ENCODE peak calls at places on chromosomes 12 and 14, in four cellular contexts. One of them, this sample, is unnamed. For H3K79me2 and H3K9me3, the result is how much of the 10 kb centered on the place peaks cover.

GRCh38 chr12:1287446-1287975 is 296.5 kb downstream of the ERC1 start:
- DNase-seq in mammary epithelial cell: no peak
- DNase-seq in HepG2: no peak
- DNase-seq in astrocyte: no peak
- DNase-seq in this sample: no peak

GRCh38 chr12:45745861-45746277 is 16.4 kb downstream of the ARID2 start:
- DNase-seq in HepG2: no peak
- DNase-seq in mammary epithelial cell: peak
- DNase-seq in astrocyte: no peak
- DNase-seq in this sample: peak

GRCh38 chr14:81859071-81859470 is 325.4 kb upstream of the SEL1L start:
- DNase-seq in mammary epithelial cell: no peak
- DNase-seq in astrocyte: no peak
- DNase-seq in HepG2: no peak
- DNase-seq in this sample: no peak

GRCh38 chr12:45974171-45974719 is 16.1 kb downstream of the SCAF11 start:
- DNase-seq in HepG2: no peak
- DNase-seq in mammary epithelial cell: no peak
- DNase-seq in astrocyte: no peak
- DNase-seq in this sample: no peak

GRCh38 chr14:73770977-73771847 is 57.0 kb upstream of the PNMA1 start:
- DNase-seq in mammary epithelial cell: no peak
- DNase-seq in astrocyte: no peak
- DNase-seq in HepG2: no peak
- DNase-seq in this sample: no peak

GRCh38 chr14:57182760-57183503 is 85.8 kb downstream of the EXOC5 start:
- DNase-seq in mammary epithelial cell: peak
- DNase-seq in HepG2: peak
- DNase-seq in astrocyte: no peak
- DNase-seq in this sample: peak

GRCh38 chr12:65308001-65308400 is 29.5 kb downstream of the MSRB3 start:
- DNase-seq in mammary epithelial cell: no peak
- DNase-seq in astrocyte: no peak
- DNase-seq in HepG2: no peak
- DNase-seq in this sample: no peak

GRCh38 chr14:56237398-56237797 is 119.2 kb downstream of the PELI2 start:
- DNase-seq in mammary epithelial cell: no peak
- DNase-seq in astrocyte: no peak
- DNase-seq in HepG2: no peak
- DNase-seq in this sample: no peak

GRCh38 chr14:101473045-101473729 is 88.1 kb upstream of the DIO3 start:
- DNase-seq in mammary epithelial cell: no peak
- DNase-seq in HepG2: no peak
- DNase-seq in astrocyte: no peak
- DNase-seq in this sample: no peak

GRCh38 chr14:90274808-90275454 is 18.6 kb downstream of the PSMC1 start:
- DNase-seq in astrocyte: peak
- DNase-seq in HepG2: no peak
- DNase-seq in mammary epithelial cell: peak
- DNase-seq in this sample: no peak

GRCh38 chr12:111638576-111638975 is 39.5 kb upstream of the ATXN2 start:
- DNase-seq in HepG2: no peak
- DNase-seq in mammary epithelial cell: no peak
- DNase-seq in astrocyte: peak
- DNase-seq in this sample: no peak

GRCh38 chr12:124365726-124366430 is 71.0 kb downstream of the RFLNA start:
- DNase-seq in astrocyte: no peak
- DNase-seq in HepG2: no peak
- DNase-seq in mammary epithelial cell: no peak
- DNase-seq in this sample: no peak

GRCh38 chr14:59273737-59274136 is 85.3 kb downstream of the DAAM1 start:
- DNase-seq in HepG2: no peak
- DNase-seq in mammary epithelial cell: no peak
- DNase-seq in astrocyte: no peak
- DNase-seq in this sample: no peak

GRCh38 chr14:65277027-65277426 is 135.5 kb upstream of the FUT8 start:
- DNase-seq in HepG2: no peak
- DNase-seq in astrocyte: peak
- DNase-seq in mammary epithelial cell: peak
- DNase-seq in this sample: no peak

GRCh38 chr12:1318327-1319031 is 275.9 kb downstream of the FBXL14 start:
- DNase-seq in astrocyte: peak
- DNase-seq in mammary epithelial cell: peak
- DNase-seq in HepG2: no peak
- DNase-seq in this sample: peak

GRCh38 chr12:9106610-9107541 is 8.8 kb downstream of the A2M start:
- DNase-seq in mammary epithelial cell: no peak
- DNase-seq in astrocyte: no peak
- DNase-seq in HepG2: no peak
- DNase-seq in this sample: no peak

GRCh38 chr12:91139264-91139663 is 28.0 kb upstream of the LUM start:
- DNase-seq in HepG2: no peak
- DNase-seq in astrocyte: no peak
- DNase-seq in mammary epithelial cell: no peak
- DNase-seq in this sample: no peak

GRCh38 chr12:104680070-104680469 is 223.3 kb downstream of the CHST11 start:
- DNase-seq in HepG2: peak
- DNase-seq in astrocyte: no peak
- DNase-seq in mammary epithelial cell: no peak
- DNase-seq in this sample: peak

GRCh38 chr12:113231275-113232231 is 10.3 kb downstream of the TPCN1 start:
- DNase-seq in HepG2: peak
- DNase-seq in mammary epithelial cell: peak
- DNase-seq in astrocyte: peak
- DNase-seq in this sample: no peak

GRCh38 chr12:32765906-32766305 is 10.2 kb upstream of the YARS2 start:
- DNase-seq in HepG2: no peak
- DNase-seq in astrocyte: peak
- DNase-seq in mammary epithelial cell: no peak
- DNase-seq in this sample: no peak

GRCh38 chr12:45415393-45415817 is 199.5 kb downstream of the ANO6 start:
- DNase-seq in astrocyte: peak
- DNase-seq in mammary epithelial cell: peak
- DNase-seq in HepG2: peak
- DNase-seq in this sample: no peak

GRCh38 chr14:104729835-104730181 is 5.8 kb downstream of the ADSS1 start:
- DNase-seq in astrocyte: no peak
- DNase-seq in HepG2: no peak
- DNase-seq in mammary epithelial cell: no peak
- DNase-seq in this sample: no peak
- H3K79me2 ChIP-seq in astrocyte: under half
- H3K79me2 ChIP-seq in HepG2: under half
- H3K79me2 ChIP-seq in mammary epithelial cell: under half
- H3K79me2 ChIP-seq in this sample: under half

GRCh38 chr14:105097797-105098127 is 32.5 kb upstream of the GPR132 start:
- DNase-seq in mammary epithelial cell: no peak
- DNase-seq in astrocyte: no peak
- DNase-seq in HepG2: no peak
- DNase-seq in this sample: no peak
- H3K4me2 ChIP-seq in mammary epithelial cell: peak
- H3K4me2 ChIP-seq in astrocyte: no peak
- H3K4me2 ChIP-seq in HepG2: no peak
- H3K4me2 ChIP-seq in this sample: no peak

GRCh38 chr12:56864318-56864717 is 69.9 kb downstream of the SDR9C7 start:
- DNase-seq in astrocyte: no peak
- DNase-seq in HepG2: no peak
- DNase-seq in mammary epithelial cell: no peak
- DNase-seq in this sample: peak
- H3K9me3 ChIP-seq in astrocyte: under half
- H3K9me3 ChIP-seq in HepG2: half or more
- H3K9me3 ChIP-seq in mammary epithelial cell: under half
- H3K9me3 ChIP-seq in this sample: half or more

GRCh38 chr12:122839907-122840554 is 4.8 kb downstream of the HIP1R start:
- DNase-seq in mammary epithelial cell: peak
- DNase-seq in HepG2: no peak
- DNase-seq in astrocyte: no peak
- DNase-seq in this sample: no peak
- H3K79me2 ChIP-seq in mammary epithelial cell: half or more
- H3K79me2 ChIP-seq in HepG2: under half
- H3K79me2 ChIP-seq in astrocyte: under half
- H3K79me2 ChIP-seq in this sample: under half

GRCh38 chr14:95475540-95476240 is 40.8 kb downstream of the SYNE3 start:
- DNase-seq in astrocyte: no peak
- DNase-seq in mammary epithelial cell: no peak
- DNase-seq in HepG2: no peak
- DNase-seq in this sample: no peak
- H3K4me2 ChIP-seq in astrocyte: no peak
- H3K4me2 ChIP-seq in mammary epithelial cell: no peak
- H3K4me2 ChIP-seq in HepG2: no peak
- H3K4me2 ChIP-seq in this sample: no peak

DNA sequence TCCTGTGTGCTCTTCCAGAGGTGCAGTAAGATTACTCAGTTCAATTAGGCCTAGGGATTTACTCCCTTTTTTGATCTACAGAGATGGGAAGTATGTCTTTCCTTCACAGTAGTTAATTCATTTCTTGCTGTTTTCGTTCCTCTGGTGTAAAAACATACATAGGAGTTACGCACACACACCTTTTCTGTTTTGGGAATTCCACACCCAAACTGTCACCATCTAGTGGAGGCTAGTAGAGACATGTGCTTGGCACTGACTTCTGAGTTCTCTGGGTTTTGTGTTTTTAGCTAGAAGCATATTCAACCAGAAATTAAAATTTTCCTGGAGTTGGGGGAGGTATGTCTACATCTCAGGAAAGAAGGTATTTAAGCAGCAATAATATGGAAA is 1.4 kb downstream of the SUSD6 start:
- DNase-seq in mammary epithelial cell: peak
- DNase-seq in astrocyte: no peak
- DNase-seq in HepG2: no peak
- DNase-seq in this sample: peak
- H3K9me3 ChIP-seq in mammary epithelial cell: under half
- H3K9me3 ChIP-seq in astrocyte: under half
- H3K9me3 ChIP-seq in HepG2: under half
- H3K9me3 ChIP-seq in this sample: under half

This sample was measured in OCI-LY7.